ENCODE peak calls at places on chromosomes 11 and 22, in eight cellular contexts. One of them, this sample, is unnamed.

GRCh38 chr11:12902784-12903491 is 106.2 kb upstream of the RASSF10 start:
- DNase-seq in A549: no peak
- DNase-seq in ACHN: no peak
- DNase-seq in LHCN-M2: no peak
- DNase-seq in GOT3: no peak
- DNase-seq in GM23338: no peak
- DNase-seq in neural crest cell: no peak
- DNase-seq in MM.1S: no peak
- DNase-seq in this sample: no peak

GRCh38 chr11:134407321-134407828 is 4.7 kb downstream of the B3GAT1 start:
- DNase-seq in A549: no peak
- DNase-seq in ACHN: no peak
- DNase-seq in LHCN-M2: no peak
- DNase-seq in GOT3: no peak
- DNase-seq in GM23338: no peak
- DNase-seq in neural crest cell: no peak
- DNase-seq in MM.1S: no peak
- DNase-seq in this sample: no peak

GRCh38 chr11:128939591-128939990 is 3.1 kb downstream of the TP53AIP1 start:
- DNase-seq in A549: no peak
- DNase-seq in ACHN: no peak
- DNase-seq in LHCN-M2: peak
- DNase-seq in GOT3: no peak
- DNase-seq in GM23338: no peak
- DNase-seq in neural crest cell: no peak
- DNase-seq in MM.1S: peak
- DNase-seq in this sample: no peak

GRCh38 chr11:116906479-116906878 is 69.1 kb upstream of the APOA1 start:
- DNase-seq in A549: no peak
- DNase-seq in ACHN: no peak
- DNase-seq in LHCN-M2: no peak
- DNase-seq in GOT3: no peak
- DNase-seq in GM23338: no peak
- DNase-seq in neural crest cell: no peak
- DNase-seq in MM.1S: no peak
- DNase-seq in this sample: no peak

GRCh38 chr11:7924526-7924925 is 6.5 kb downstream of the OR10A6 start:
- DNase-seq in A549: no peak
- DNase-seq in ACHN: no peak
- DNase-seq in LHCN-M2: no peak
- DNase-seq in GOT3: no peak
- DNase-seq in GM23338: no peak
- DNase-seq in neural crest cell: no peak
- DNase-seq in MM.1S: no peak
- DNase-seq in this sample: no peak

GRCh38 chr22:40400173-40400572 is 29.8 kb downstream of the SGSM3 start:
- DNase-seq in A549: no peak
- DNase-seq in ACHN: no peak
- DNase-seq in LHCN-M2: no peak
- DNase-seq in GOT3: no peak
- DNase-seq in GM23338: no peak
- DNase-seq in neural crest cell: no peak
- DNase-seq in MM.1S: no peak
- DNase-seq in this sample: no peak

GRCh38 chr11:64164392-64165312 is 1.3 kb downstream of the MACROD1 start:
- DNase-seq in A549: no peak
- DNase-seq in ACHN: no peak
- DNase-seq in LHCN-M2: peak
- DNase-seq in GOT3: no peak
- DNase-seq in GM23338: peak
- DNase-seq in neural crest cell: no peak
- DNase-seq in MM.1S: no peak
- DNase-seq in this sample: no peak

GRCh38 chr11:62245271-62245753 is 3.3 kb downstream of the SCGB1D2 start:
- DNase-seq in A549: peak
- DNase-seq in ACHN: peak
- DNase-seq in LHCN-M2: peak
- DNase-seq in GOT3: no peak
- DNase-seq in GM23338: peak
- DNase-seq in neural crest cell: peak
- DNase-seq in MM.1S: no peak
- DNase-seq in this sample: peak